ENCODE peak calls at places on chromosome 9, in nine cellular contexts. Q is left ventricle myocardium inferior, E is aorta, F is adipocyte, U is spleen, A is upper lobe of right lung, O is cardiac fibroblast, T is PC-9, S is neural progenitor cell. P is an unnamed sample.

GRCh38 chr9:92564982-92565381 is 29.2 kb upstream of the ECM2 start:
- DNase-seq in Q (no peak), E (no peak), F (no peak), U (no peak), A (no peak), O (no peak), T (no peak), S (no peak), P (no peak)

GRCh38 chr9:91331849-91332248 is 29.9 kb downstream of the AUH start:
- DNase-seq in Q (no peak), E (no peak), F (no peak), U (no peak), A (no peak), O (no peak), T (no peak), S (no peak), P (no peak)

GRCh38 chr9:93116049-93116961 is 17.7 kb downstream of the NINJ1 start:
- DNase-seq in Q (peak; percentile 72), E (peak; percentile 93), F (peak; percentile 39), U (peak; percentile 93), A (peak; percentile 88), O (peak; percentile 81), T (peak; percentile 93), S (no peak), P (no peak)

GRCh38 chr9:133883356-133883755 is 108.8 kb downstream of the VAV2 start:
- DNase-seq in Q (no peak), E (no peak), F (no peak), U (no peak), A (no peak), O (no peak), T (no peak), S (no peak), P (no peak)

GRCh38 chr9:103991001-103991400 is 103.1 kb upstream of the SMC2 start:
- DNase-seq in Q (no peak), E (no peak), F (no peak), U (no peak), A (no peak), O (no peak), T (no peak), S (peak; percentile 20), P (no peak)

GRCh38 chr9:93642961-93643360 is 66.6 kb downstream of the PHF2 start:
- DNase-seq in Q (no peak), E (no peak), F (peak; percentile 55), U (no peak), A (peak; percentile 13), O (peak; percentile 67), T (no peak), S (no peak), P (no peak)

GRCh38 chr9:12712532-12712931 is 19.3 kb downstream of the TYRP1 start:
- DNase-seq in Q (no peak), E (no peak), F (peak; percentile 38), U (no peak), A (no peak), O (no peak), T (no peak), S (no peak), P (no peak)

GRCh38 chr9:101705135-101705661 is 33.2 kb downstream of the GRIN3A start:
- DNase-seq in Q (peak; percentile 19), E (peak; percentile 50), F (peak; percentile 25), U (peak; percentile 72), A (no peak), O (peak; percentile 2), T (no peak), S (peak; percentile 67), P (no peak)

GRCh38 chr9:16705121-16705604 is 165.3 kb downstream of the BNC2 start:
- DNase-seq in Q (peak; percentile 83), E (peak; percentile 94), F (peak; percentile 88), U (no peak), A (peak; percentile 76), O (peak; percentile 100), T (peak; percentile 88), S (peak; percentile 63), P (no peak)
- H3K4me3 ChIP-seq in Q (peak overlapping the region; percentile 57), E (peak overlapping the region; percentile 16), F (peak overlapping the region; percentile 81), U (no peak overlapping the region), A (peak overlapping the region; percentile 34), O (peak overlapping the region; percentile 60), T (peak overlapping the region; percentile 49), S (peak overlapping the region; percentile 14), P (no peak overlapping the region)

GRCh38 chr9:131734165-131734610 is 5.7 kb downstream of the RAPGEF1 start:
- DNase-seq in Q (peak; percentile 53), E (peak; percentile 71), F (peak; percentile 22), U (peak; percentile 87), A (peak; percentile 81), O (peak; percentile 45), T (peak; percentile 90), S (no peak), P (peak; percentile 83)

GRCh38 chr9:131736440-131736839 is 3.4 kb downstream of the RAPGEF1 start:
- DNase-seq in Q (no peak), E (no peak), F (no peak), U (no peak), A (no peak), O (no peak), T (no peak), S (no peak), P (no peak)

GRCh38 chr9:131733601-131734061 is 6.2 kb downstream of the RAPGEF1 start:
- DNase-seq in Q (no peak), E (peak; percentile 74), F (peak; percentile 94), U (no peak), A (no peak), O (peak; percentile 94), T (peak; percentile 99), S (no peak), P (peak; percentile 92)

GRCh38 chr9:131734781-131735180 is 5.1 kb downstream of the RAPGEF1 start:
- DNase-seq in Q (no peak), E (no peak), F (no peak), U (peak; percentile 60), A (no peak), O (no peak), T (no peak), S (no peak), P (no peak)

DNA sequence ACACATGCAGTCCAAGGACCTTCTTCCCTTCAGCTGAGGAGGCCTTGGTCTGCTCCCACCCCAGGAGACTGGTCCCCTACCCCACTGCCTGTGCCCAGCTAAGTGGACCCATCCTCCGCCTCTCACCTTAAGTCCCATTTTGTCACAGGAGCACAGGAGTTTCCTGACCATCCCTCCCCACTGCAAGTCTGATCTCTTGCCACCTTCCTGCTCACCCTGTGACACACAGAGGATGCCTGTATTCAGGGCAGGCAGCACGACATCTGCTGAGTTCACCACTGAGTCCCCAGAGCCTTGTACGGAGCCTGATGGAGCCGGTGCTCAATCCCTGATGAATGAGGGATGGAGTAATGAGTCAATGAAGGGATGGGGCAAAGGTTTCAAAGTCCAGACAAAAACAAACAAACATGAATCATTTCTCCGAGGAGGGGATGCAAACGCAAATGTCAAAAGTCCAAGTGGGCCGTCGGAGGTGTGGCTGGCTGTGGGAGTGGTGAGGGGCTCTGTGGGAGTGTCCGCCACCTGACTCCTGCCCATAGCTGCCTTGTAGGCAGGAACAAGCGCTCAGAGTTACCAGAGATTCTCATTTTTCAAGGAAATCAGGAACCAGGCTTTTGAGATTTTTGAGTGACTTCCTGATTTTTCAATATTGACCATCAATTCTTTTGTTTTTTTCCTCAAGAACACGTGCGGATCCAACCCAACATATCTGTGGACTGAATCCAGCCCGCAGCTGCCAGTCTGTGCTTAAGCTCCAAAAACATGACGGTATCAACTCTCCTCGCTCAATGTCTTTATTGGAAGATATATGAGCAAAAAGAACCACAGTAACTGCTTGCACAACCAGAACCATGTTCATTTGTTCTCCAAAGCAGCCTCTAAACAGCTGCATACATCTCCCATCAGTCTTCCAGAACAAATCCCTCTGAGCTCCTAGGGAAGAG is 4.4 kb downstream of the RAPGEF1 start:
- DNase-seq in Q (no peak), E (no peak), F (no peak), U (no peak), A (no peak), O (peak; percentile 53), T (no peak), S (no peak), P (no peak)
- H3K4me3 ChIP-seq in Q (no peak overlapping the region), E (no peak overlapping the region), F (no peak overlapping the region), U (no peak overlapping the region), A (no peak overlapping the region), O (no peak overlapping the region), T (no peak overlapping the region), S (no peak overlapping the region), P (no peak overlapping the region)

GRCh38 chr9:132241483-132241839 is 79.6 kb downstream of the NTNG2 start:
- DNase-seq in Q (no peak), E (no peak), F (no peak), U (no peak), A (no peak), O (no peak), T (no peak), S (no peak), P (no peak)

GRCh38 chr9:132242621-132243155 is 80.8 kb downstream of the NTNG2 start:
- DNase-seq in Q (no peak), E (no peak), F (no peak), U (no peak), A (peak; percentile 68), O (no peak), T (no peak), S (peak; percentile 54), P (no peak)

GRCh38 chr9:132241840-132242620 is 80.2 kb downstream of the NTNG2 start:
- DNase-seq in Q (peak; percentile 41), E (peak; percentile 77), F (no peak), U (peak; percentile 92), A (peak; percentile 68), O (no peak), T (no peak), S (peak; percentile 61), P (peak; percentile 39)

GRCh38 chr9:132244582-132245455 is 83.0 kb downstream of the NTNG2 start:
- DNase-seq in Q (peak; percentile 40), E (peak; percentile 71), F (no peak), U (no peak), A (peak; percentile 54), O (peak; percentile 37), T (no peak), S (no peak), P (no peak)

DNA sequence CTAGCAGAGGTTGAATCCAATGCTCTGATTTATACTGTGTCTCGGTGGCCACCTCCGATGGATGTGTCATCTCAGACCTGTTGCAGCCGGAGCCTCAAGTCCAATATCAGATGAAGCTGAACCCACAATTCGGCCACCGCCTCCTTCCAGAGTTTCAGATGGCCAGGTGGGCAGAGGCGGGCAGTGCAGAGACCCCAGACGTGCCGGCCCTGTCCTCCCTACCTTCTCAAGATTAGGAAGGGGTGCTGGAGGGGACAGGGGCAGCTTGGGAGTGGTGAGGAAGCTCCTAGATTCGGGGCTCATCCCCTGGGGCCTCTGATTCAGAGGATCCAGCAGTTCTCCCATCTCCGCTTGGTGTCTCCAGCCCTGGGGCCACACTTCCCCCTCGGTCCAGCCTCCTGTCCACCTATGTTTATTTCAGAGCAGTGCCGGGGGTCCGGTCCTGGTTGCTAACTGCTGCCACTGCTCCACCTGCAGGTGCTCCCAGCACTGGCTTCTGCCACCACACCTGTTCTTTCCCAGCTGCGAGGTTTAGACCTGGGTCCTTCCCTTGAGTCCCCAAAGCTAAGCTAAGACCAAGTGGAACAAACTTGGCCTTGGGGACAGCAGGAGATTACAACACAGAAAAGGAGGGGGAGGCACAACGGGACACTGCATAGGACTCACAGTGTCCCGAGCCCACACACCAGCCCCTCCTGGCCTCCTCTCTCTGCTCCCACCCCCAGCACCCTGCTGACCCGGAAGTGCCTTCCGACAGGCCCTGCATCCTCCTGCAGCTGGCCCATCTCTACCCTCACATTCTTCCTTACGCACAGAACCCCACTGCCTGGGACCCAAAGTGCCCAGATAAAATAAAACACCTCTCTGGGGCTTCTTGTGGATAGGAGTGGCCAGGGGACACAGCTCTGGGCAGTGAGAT is 81.6 kb downstream of the NTNG2 start:
- DNase-seq in Q (no peak), E (no peak), F (no peak), U (no peak), A (peak; percentile 60), O (no peak), T (no peak), S (no peak), P (no peak)
- H3K4me3 ChIP-seq in Q (peak overlapping the region; percentile 75), E (no peak overlapping the region), F (no peak overlapping the region), U (no peak overlapping the region), A (no peak overlapping the region), O (no peak overlapping the region), T (no peak overlapping the region), S (no peak overlapping the region), P (no peak overlapping the region)

DNA sequence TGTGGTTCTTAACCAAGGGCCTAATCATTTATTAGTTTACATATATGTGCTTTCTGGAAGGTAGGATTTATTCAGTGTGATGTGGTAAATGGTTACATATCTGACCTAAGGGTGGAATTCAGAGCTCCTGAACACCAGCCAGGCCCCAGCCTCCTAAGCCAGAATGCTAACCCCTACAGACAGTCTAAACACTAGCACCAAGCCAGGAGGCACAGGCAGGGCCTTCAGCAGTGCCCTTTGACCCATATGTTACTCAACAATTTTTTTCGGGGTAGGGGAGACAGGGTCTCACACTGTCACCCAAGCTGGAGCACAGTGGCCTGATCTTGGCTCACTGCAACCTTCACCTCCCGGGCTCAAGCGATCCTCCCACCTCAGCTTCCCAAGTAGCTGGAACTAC is 40.3 kb downstream of the PRKACG start:
- DNase-seq in Q (peak; percentile 49), E (no peak), F (no peak), U (no peak), A (no peak), O (no peak), T (no peak), S (no peak), P (no peak)
- H3K4me3 ChIP-seq in Q (peak overlapping the region; percentile 61), E (no peak overlapping the region), F (no peak overlapping the region), U (no peak overlapping the region), A (peak overlapping the region; percentile 41), O (no peak overlapping the region), T (no peak overlapping the region), S (no peak overlapping the region), P (no peak overlapping the region)